ENCODE peak calls at places on chromosomes 7 and 10, in nine cellular contexts. N is substantia nigra, W is left ventricle myocardium inferior, X is IMR-90, I is RWPE2, C is AG04450, D is aorta, U is hepatocyte, T is right lobe of liver. P is an unnamed sample.
A peak's percentile ranks its signal among the peaks of the same experiment; 100 is the strongest.

GRCh38 chr7:40541336-40541735 is 406.5 kb downstream of the SUGCT start:
- DNase-seq in N (no peak), W (no peak), X (peak; percentile 33), I (no peak), C (no peak), D (no peak), U (no peak), T (no peak), P (no peak)

GRCh38 chr10:15348579-15348978 is 22.5 kb downstream of the FAM171A1 start:
- DNase-seq in N (no peak), W (peak; percentile 33), X (peak; percentile 41), I (no peak), C (no peak), D (no peak), U (no peak), T (no peak), P (no peak)

GRCh38 chr10:60006046-60006445 is 99.7 kb upstream of the CCDC6 start:
- DNase-seq in N (no peak), W (no peak), X (no peak), I (no peak), C (no peak), D (no peak), U (no peak), T (no peak), P (no peak)

GRCh38 chr7:112410087-112410486 is 40.2 kb upstream of the IFRD1 start:
- DNase-seq in N (no peak), W (no peak), X (peak; percentile 66), I (no peak), C (no peak), D (no peak), U (no peak), T (no peak), P (no peak)

GRCh38 chr7:8391353-8392062 is 41.9 kb upstream of the NXPH1 start:
- DNase-seq in N (no peak), W (no peak), X (no peak), I (no peak), C (no peak), D (no peak), U (peak; percentile 33), T (no peak), P (no peak)

GRCh38 chr7:1058311-1058710 is 14.0 kb downstream of the GPR146 start:
- DNase-seq in N (no peak), W (no peak), X (no peak), I (no peak), C (no peak), D (no peak), U (no peak), T (no peak), P (peak; percentile 29)

GRCh38 chr7:155229548-155230168 is 68.0 kb upstream of the INSIG1 start:
- DNase-seq in N (no peak), W (no peak), X (no peak), I (no peak), C (no peak), D (peak; percentile 30), U (no peak), T (no peak), P (peak; percentile 4)

GRCh38 chr7:50957427-50957826 is 174.7 kb upstream of the GRB10 start:
- DNase-seq in N (no peak), W (no peak), X (no peak), I (no peak), C (no peak), D (no peak), U (peak; percentile 45), T (no peak), P (no peak)

DNA sequence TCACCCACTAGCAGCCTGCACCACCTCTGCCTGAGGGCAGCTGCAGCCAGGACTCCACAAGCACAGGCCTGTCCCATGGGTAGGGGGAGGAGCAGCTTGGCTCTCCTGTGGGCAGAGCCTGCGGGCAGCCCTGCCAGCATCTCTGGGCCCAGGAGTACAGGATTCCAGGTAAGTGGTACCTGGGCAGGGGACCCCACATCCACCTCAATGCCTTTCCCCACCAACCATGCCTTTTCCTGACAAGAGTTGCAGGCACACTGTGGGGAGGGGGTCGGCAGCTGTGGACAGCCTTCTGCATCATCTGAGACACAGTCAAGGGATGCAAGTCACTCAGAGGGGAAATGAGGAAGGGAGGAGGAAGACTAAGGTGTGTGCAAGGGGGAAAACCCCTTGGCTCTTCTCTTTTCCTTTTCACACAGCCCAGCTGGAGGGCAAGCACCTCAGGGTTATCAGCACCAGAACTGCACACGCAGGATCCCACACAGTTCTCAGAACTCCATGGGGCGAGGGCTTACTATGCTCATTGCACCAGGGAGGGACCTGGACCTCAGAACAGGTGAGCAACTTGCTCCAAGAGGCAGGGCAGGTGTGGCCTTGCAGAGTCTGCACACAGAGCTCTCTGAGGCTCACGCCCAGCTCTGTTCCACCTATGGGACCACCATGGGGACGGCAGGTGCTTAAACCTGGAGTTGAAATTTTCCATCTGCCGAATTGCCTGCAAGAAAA is 16.5 kb upstream of the ANTXRL start:
- DNase-seq in N (no peak), W (no peak), X (no peak), I (no peak), C (no peak), D (no peak), U (no peak), T (no peak), P (no peak)
- H3K27ac ChIP-seq in N (no peak overlapping the region), W (no peak overlapping the region), X (no peak overlapping the region), I (no peak overlapping the region), C (no peak overlapping the region), D (no peak overlapping the region), U (no peak overlapping the region), T (no peak overlapping the region), P (no peak overlapping the region)

GRCh38 chr7:47266131-47266706 is 315.7 kb downstream of the TNS3 start:
- DNase-seq in N (peak; percentile 41), W (peak; percentile 44), X (peak; percentile 68), I (no peak), C (peak; percentile 20), D (peak; percentile 86), U (peak; percentile 89), T (peak; percentile 78), P (peak; percentile 89)
- H3K27ac ChIP-seq in N (no peak overlapping the region), W (peak overlapping the region; percentile 18), X (no peak overlapping the region), I (no peak overlapping the region), C (no peak overlapping the region), D (no peak overlapping the region), U (peak overlapping the region; percentile 91), T (peak overlapping the region; percentile 55), P (peak overlapping the region; percentile 70)

GRCh38 chr7:70736715-70737460 is 395.1 kb upstream of the GALNT17 start:
- DNase-seq in N (no peak), W (no peak), X (peak; percentile 89), I (no peak), C (peak; percentile 26), D (no peak), U (no peak), T (no peak), P (no peak)

GRCh38 chr7:70735313-70735712 is 396.6 kb upstream of the GALNT17 start:
- DNase-seq in N (no peak), W (no peak), X (no peak), I (no peak), C (no peak), D (peak; percentile 54), U (no peak), T (no peak), P (no peak)

GRCh38 chr7:70739646-70740045 is 392.3 kb upstream of the GALNT17 start:
- DNase-seq in N (no peak), W (no peak), X (no peak), I (no peak), C (no peak), D (no peak), U (no peak), T (no peak), P (no peak)

GRCh38 chr7:70738486-70738885 is 393.5 kb upstream of the GALNT17 start:
- DNase-seq in N (no peak), W (no peak), X (no peak), I (no peak), C (no peak), D (no peak), U (no peak), T (no peak), P (no peak)

DNA sequence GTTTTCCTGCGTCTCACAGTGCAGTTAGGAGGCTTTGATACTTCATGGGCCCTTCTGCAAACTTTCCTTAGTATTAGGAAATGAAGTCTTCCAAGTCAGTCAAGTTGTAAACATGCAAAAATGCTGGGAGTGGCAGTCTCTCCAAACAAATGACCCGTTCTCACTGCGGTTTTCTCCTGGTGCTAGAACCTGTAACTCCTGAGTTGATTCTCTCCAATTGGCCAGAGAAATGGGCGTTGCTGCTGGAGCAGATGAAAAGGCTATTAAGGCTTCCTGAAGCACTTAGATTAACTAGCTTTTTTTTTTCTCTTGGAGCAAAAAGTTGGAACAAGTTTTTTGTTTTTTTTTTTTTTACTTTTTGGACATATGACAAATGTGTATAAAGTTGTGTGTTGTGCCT is 393.9 kb upstream of the GALNT17 start:
- DNase-seq in N (no peak), W (no peak), X (peak; percentile 49), I (no peak), C (no peak), D (no peak), U (peak; percentile 41), T (no peak), P (no peak)
- H3K27ac ChIP-seq in N (no peak overlapping the region), W (no peak overlapping the region), X (no peak overlapping the region), I (no peak overlapping the region), C (no peak overlapping the region), D (no peak overlapping the region), U (no peak overlapping the region), T (no peak overlapping the region), P (no peak overlapping the region)

GRCh38 chr10:110794808-110795207 is 76.9 kb upstream of the PDCD4 start:
- DNase-seq in N (peak; percentile 68), W (peak; percentile 73), X (no peak), I (no peak), C (no peak), D (no peak), U (no peak), T (no peak), P (no peak)

GRCh38 chr10:110793887-110794286 is 77.8 kb upstream of the PDCD4 start:
- DNase-seq in N (no peak), W (no peak), X (peak; percentile 7), I (no peak), C (no peak), D (no peak), U (no peak), T (no peak), P (no peak)

GRCh38 chr10:110792476-110792875 is 79.3 kb upstream of the PDCD4 start:
- DNase-seq in N (no peak), W (no peak), X (no peak), I (no peak), C (no peak), D (no peak), U (no peak), T (no peak), P (no peak)

GRCh38 chr10:110791541-110792073 is 80.1 kb upstream of the PDCD4 start:
- DNase-seq in N (no peak), W (no peak), X (no peak), I (no peak), C (no peak), D (no peak), U (no peak), T (no peak), P (no peak)

DNA sequence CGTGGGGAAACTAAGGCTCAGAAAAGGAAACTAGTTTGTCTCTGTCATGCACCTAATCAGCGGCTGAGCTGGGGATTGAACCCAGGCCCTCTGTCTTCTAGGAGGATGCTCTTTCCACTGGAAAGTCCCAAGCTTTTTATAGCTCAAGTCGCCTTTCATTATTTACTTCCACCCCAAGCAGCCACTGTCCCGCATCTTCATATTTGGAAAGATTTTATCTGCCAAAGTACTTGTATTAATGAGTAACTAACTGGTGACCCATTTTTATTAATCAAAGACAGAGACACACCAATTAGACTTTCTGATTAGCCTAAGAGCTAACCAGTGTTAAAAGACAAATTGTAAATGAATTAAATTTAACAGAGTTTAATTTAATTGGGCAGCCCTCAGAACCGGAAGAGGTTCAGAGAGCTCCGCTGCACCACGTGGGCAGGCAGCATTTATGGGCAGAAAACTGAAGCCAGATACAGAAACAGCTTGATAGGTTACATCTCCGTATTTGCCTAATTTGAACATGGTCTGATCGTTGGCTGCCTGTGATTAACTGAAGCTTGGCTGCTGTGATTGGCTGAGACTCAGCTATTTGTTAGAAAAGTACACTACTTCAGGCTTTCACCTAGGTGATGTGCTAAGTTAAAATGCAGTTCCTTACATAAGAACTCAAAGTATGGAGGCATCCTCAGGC is 78.5 kb upstream of the PDCD4 start:
- DNase-seq in N (no peak), W (no peak), X (no peak), I (no peak), C (no peak), D (no peak), U (no peak), T (no peak), P (no peak)
- H3K27ac ChIP-seq in N (no peak overlapping the region), W (peak overlapping the region; percentile 85), X (no peak overlapping the region), I (no peak overlapping the region), C (no peak overlapping the region), D (no peak overlapping the region), U (peak overlapping the region; percentile 5), T (peak overlapping the region; percentile 37), P (peak overlapping the region; percentile 8)

P was measured in kidney.